ENCODE peak calls at places on chromosomes 13 and 19, in seven cellular contexts. One of them, this sample, is unnamed.

GRCh38 chr13:28640861-28641599 is 17.9 kb upstream of the POMP start:
- DNase-seq in NCI-H774: no peak
- DNase-seq in cardiac muscle cell: no peak
- DNase-seq in HT1080: no peak
- DNase-seq in cardiac fibroblast: no peak
- DNase-seq in stimulated activated naive B cell treated with anti-CD40 and anti-IgM and Interleukin-4, amounts not matched to agents 10 μg/mL and 1 μg/mL and 100 μg/mL, for 72 hours: no peak
- DNase-seq in hypothalamus: no peak
- DNase-seq in this sample: no peak

GRCh38 chr13:27791146-27791900 is 960 bp upstream of the GSX1 start:
- DNase-seq in cardiac muscle cell: no peak
- DNase-seq in HT1080: no peak
- DNase-seq in hypothalamus: no peak
- DNase-seq in NCI-H774: no peak
- DNase-seq in cardiac fibroblast: no peak
- DNase-seq in stimulated activated naive B cell treated with anti-CD40 and anti-IgM and Interleukin-4, amounts not matched to agents 10 μg/mL and 1 μg/mL and 100 μg/mL, for 72 hours: no peak
- DNase-seq in this sample: no peak

GRCh38 chr13:44331446-44331845 is 42.2 kb upstream of the SERP2 start:
- DNase-seq in NCI-H774: no peak
- DNase-seq in cardiac fibroblast: peak; percentile 60
- DNase-seq in cardiac muscle cell: no peak
- DNase-seq in hypothalamus: no peak
- DNase-seq in HT1080: no peak
- DNase-seq in stimulated activated naive B cell treated with anti-CD40 and anti-IgM and Interleukin-4, amounts not matched to agents 10 μg/mL and 1 μg/mL and 100 μg/mL, for 72 hours: no peak
- DNase-seq in this sample: no peak

GRCh38 chr13:32278456-32278855 is 36.7 kb downstream of the ZAR1L start:
- DNase-seq in NCI-H774: no peak
- DNase-seq in hypothalamus: no peak
- DNase-seq in cardiac fibroblast: no peak
- DNase-seq in cardiac muscle cell: no peak
- DNase-seq in stimulated activated naive B cell treated with anti-CD40 and anti-IgM and Interleukin-4, amounts not matched to agents 10 μg/mL and 1 μg/mL and 100 μg/mL, for 72 hours: no peak
- DNase-seq in HT1080: no peak
- DNase-seq in this sample: no peak

GRCh38 chr19:33283578-33283977 is 18.8 kb downstream of the CEBPA start:
- DNase-seq in HT1080: no peak
- DNase-seq in cardiac muscle cell: no peak
- DNase-seq in hypothalamus: no peak
- DNase-seq in NCI-H774: no peak
- DNase-seq in cardiac fibroblast: no peak
- DNase-seq in stimulated activated naive B cell treated with anti-CD40 and anti-IgM and Interleukin-4, amounts not matched to agents 10 μg/mL and 1 μg/mL and 100 μg/mL, for 72 hours: no peak
- DNase-seq in this sample: no peak

GRCh38 chr19:27744926-27745844 is 1467.8 kb downstream of the UQCRFS1 start:
- DNase-seq in HT1080: no peak
- DNase-seq in stimulated activated naive B cell treated with anti-CD40 and anti-IgM and Interleukin-4, amounts not matched to agents 10 μg/mL and 1 μg/mL and 100 μg/mL, for 72 hours: no peak
- DNase-seq in hypothalamus: no peak
- DNase-seq in NCI-H774: no peak
- DNase-seq in cardiac fibroblast: no peak
- DNase-seq in cardiac muscle cell: no peak
- DNase-seq in this sample: no peak

GRCh38 chr19:1238373-1239303 is 833 bp upstream of the CBARP start:
- DNase-seq in NCI-H774: no peak
- DNase-seq in cardiac fibroblast: no peak
- DNase-seq in cardiac muscle cell: no peak
- DNase-seq in stimulated activated naive B cell treated with anti-CD40 and anti-IgM and Interleukin-4, amounts not matched to agents 10 μg/mL and 1 μg/mL and 100 μg/mL, for 72 hours: no peak
- DNase-seq in hypothalamus: no peak
- DNase-seq in HT1080: no peak
- DNase-seq in this sample: no peak

GRCh38 chr13:30968734-30969335 is 36.4 kb downstream of the TEX26 start:
- DNase-seq in NCI-H774: no peak
- DNase-seq in HT1080: no peak
- DNase-seq in cardiac fibroblast: peak; percentile 69
- DNase-seq in cardiac muscle cell: no peak
- DNase-seq in stimulated activated naive B cell treated with anti-CD40 and anti-IgM and Interleukin-4, amounts not matched to agents 10 μg/mL and 1 μg/mL and 100 μg/mL, for 72 hours: no peak
- DNase-seq in hypothalamus: no peak
- DNase-seq in this sample: no peak

GRCh38 chr13:40123962-40124647 is 468.6 kb downstream of the COG6 start:
- DNase-seq in NCI-H774: no peak
- DNase-seq in cardiac muscle cell: no peak
- DNase-seq in stimulated activated naive B cell treated with anti-CD40 and anti-IgM and Interleukin-4, amounts not matched to agents 10 μg/mL and 1 μg/mL and 100 μg/mL, for 72 hours: no peak
- DNase-seq in cardiac fibroblast: no peak
- DNase-seq in hypothalamus: no peak
- DNase-seq in HT1080: no peak
- DNase-seq in this sample: no peak

GRCh38 chr13:33543089-33543459 is 257.5 kb upstream of the STARD13 start:
- DNase-seq in NCI-H774: no peak
- DNase-seq in stimulated activated naive B cell treated with anti-CD40 and anti-IgM and Interleukin-4, amounts not matched to agents 10 μg/mL and 1 μg/mL and 100 μg/mL, for 72 hours: no peak
- DNase-seq in cardiac fibroblast: no peak
- DNase-seq in hypothalamus: no peak
- DNase-seq in cardiac muscle cell: no peak
- DNase-seq in HT1080: no peak
- DNase-seq in this sample: no peak

GRCh38 chr19:42553292-42554045 is 25.2 kb upstream of the CEACAM1 start:
- DNase-seq in NCI-H774: no peak
- DNase-seq in cardiac muscle cell: no peak
- DNase-seq in hypothalamus: no peak
- DNase-seq in HT1080: peak; percentile 59
- DNase-seq in stimulated activated naive B cell treated with anti-CD40 and anti-IgM and Interleukin-4, amounts not matched to agents 10 μg/mL and 1 μg/mL and 100 μg/mL, for 72 hours: no peak
- DNase-seq in cardiac fibroblast: peak; percentile 56
- DNase-seq in this sample: no peak